ENCODE peak calls at places on chromosomes 11 and 22, in eight cellular contexts. W, E, U, C, G, L, P and A are unnamed samples.

GRCh38 chr22:36194971-36195370 is 6.6 kb downstream of the APOL4 start:
- DNase-seq in U (peak; percentile 49), C (no peak), P (no peak), G (peak; percentile 74), W (peak; percentile 65), L (peak; percentile 49), E (peak; percentile 25), A (no peak)

GRCh38 chr22:21818487-21819182 is 48.8 kb downstream of the MAPK1 start:
- DNase-seq in C (no peak), L (no peak), U (no peak), E (no peak), P (no peak), W (no peak), G (no peak), A (no peak)

GRCh38 chr11:28343304-28344233 is 235.4 kb downstream of the METTL15 start:
- DNase-seq in E (no peak), P (no peak), W (peak; percentile 77), L (no peak), C (no peak), G (no peak), U (no peak), A (no peak)

GRCh38 chr11:75342966-75343870 is 8.2 kb downstream of the ARRB1 start:
- DNase-seq in P (no peak), E (no peak), G (no peak), U (peak; percentile 87), L (peak; percentile 66), C (peak; percentile 84), W (peak; percentile 18), A (peak; percentile 73)

GRCh38 chr11:1109918-1110705 is 35.4 kb downstream of the MUC2 start:
- DNase-seq in W (no peak), L (no peak), P (no peak), C (peak; percentile 63), G (peak; percentile 59), U (no peak), E (no peak), A (no peak)

GRCh38 chr11:95434489-95435057 is 203.6 kb upstream of the SESN3 start:
- DNase-seq in P (no peak), C (no peak), G (no peak), L (no peak), E (no peak), U (no peak), W (no peak), A (no peak)

GRCh38 chr11:87228820-87229219 is 191.1 kb downstream of the TMEM135 start:
- DNase-seq in W (peak; percentile 39), U (no peak), C (no peak), E (no peak), L (no peak), G (no peak), P (no peak), A (no peak)

GRCh38 chr11:16611395-16612233 is 126.8 kb upstream of the C11orf58 start:
- DNase-seq in C (no peak), P (no peak), G (no peak), L (no peak), U (no peak), E (no peak), W (no peak), A (no peak)

GRCh38 chr22:37498289-37498909 is 12.2 kb upstream of the MFNG start:
- DNase-seq in E (peak; percentile 63), C (peak; percentile 68), W (no peak), U (no peak), G (peak; percentile 87), L (no peak), P (no peak), A (no peak)

GRCh38 chr22:25110846-25111578 is 88.6 kb upstream of the CRYBB3 start:
- DNase-seq in U (peak; percentile 72), E (peak; percentile 40), C (peak; percentile 84), L (peak; percentile 88), G (peak; percentile 78), P (peak; percentile 51), W (peak; percentile 71), A (peak; percentile 93)
- TF ChIP-seq CTCF in U (no peak), E (peak; percentile 74), C (peak; percentile 53), L (peak; percentile 66), G (peak; percentile 30), P (peak; percentile 64), W (peak; percentile 65), A (peak; percentile 51)

DNA sequence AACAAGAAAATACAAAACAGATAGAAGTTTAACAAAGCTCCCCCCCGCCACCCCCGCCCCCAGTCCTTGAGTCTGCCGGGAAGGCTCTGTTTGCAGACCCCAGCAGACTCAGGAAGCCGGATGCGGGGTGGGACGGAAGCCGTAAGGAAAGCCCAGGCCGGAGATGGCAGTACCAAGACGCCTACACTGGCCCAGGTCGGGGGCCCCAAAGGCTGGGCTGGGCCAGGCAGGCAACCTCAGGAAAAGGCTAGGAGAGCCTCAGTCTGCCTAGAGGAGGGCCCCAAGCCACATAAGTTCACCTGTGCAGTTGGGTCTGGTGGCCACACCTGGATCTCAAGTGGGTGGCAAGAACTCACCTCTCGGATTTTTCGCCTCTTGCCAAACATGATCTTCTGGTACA is 4.0 kb upstream of the GAL3ST1 start:
- DNase-seq in L (no peak), P (no peak), C (no peak), U (no peak), E (no peak), W (no peak), G (no peak), A (no peak)
- H3K36me3 ChIP-seq in L (peaks cover 49% of the 10 kb centered on the region), P (peaks cover 79% of the 10 kb centered on the region), C (peaks cover 83% of the 10 kb centered on the region), U (peaks cover 71% of the 10 kb centered on the region), E (peaks cover 65% of the 10 kb centered on the region), W (peaks cover 19% of the 10 kb centered on the region), G (peaks cover 87% of the 10 kb centered on the region), A (peaks cover 8% of the 10 kb centered on the region)

GRCh38 chr11:93248602-93249001 is 50.8 kb upstream of the SLC36A4 start:
- DNase-seq in W (peak; percentile 39), P (no peak), U (no peak), G (no peak), C (no peak), L (no peak), E (no peak), A (no peak)
- TF ChIP-seq CTCF in W (peak; percentile 67), P (no peak), U (no peak), G (no peak), C (peak; percentile 18), L (no peak), E (no peak), A (peak; percentile 29)

GRCh38 chr22:42060489-42060888 is 10.1 kb downstream of the NAGA start:
- DNase-seq in P (no peak), G (peak; percentile 47), L (no peak), C (no peak), W (no peak), E (no peak), U (no peak), A (no peak)
- H3K36me3 ChIP-seq in P (peaks cover 60% of the 10 kb centered on the region), G (peaks cover 77% of the 10 kb centered on the region), L (no peaks in the 10 kb centered on the region), C (peaks cover 42% of the 10 kb centered on the region), W (peaks cover 15% of the 10 kb centered on the region), E (peaks cover 9% of the 10 kb centered on the region), U (peaks cover 7% of the 10 kb centered on the region), A (peaks cover 14% of the 10 kb centered on the region)

GRCh38 chr22:46053563-46054090 is 76.7 kb upstream of the WNT7B start:
- DNase-seq in E (peak; percentile 47), P (peak; percentile 41), L (peak; percentile 87), U (peak; percentile 88), G (peak; percentile 94), W (peak; percentile 79), C (peak; percentile 92), A (peak; percentile 90)
- TF ChIP-seq CTCF in E (no peak), P (no peak), L (no peak), U (no peak), G (no peak), W (no peak), C (no peak), A (no peak)

GRCh38 chr22:44130076-44130711 is 50.5 kb upstream of the PARVG start:
- DNase-seq in G (peak; percentile 18), E (no peak), W (no peak), L (no peak), P (no peak), C (peak; percentile 40), U (no peak), A (no peak)
- H3K36me3 ChIP-seq in G (peaks cover 60% of the 10 kb centered on the region), E (no peaks in the 10 kb centered on the region), W (no peaks in the 10 kb centered on the region), L (no peaks in the 10 kb centered on the region), P (no peaks in the 10 kb centered on the region), C (no peaks in the 10 kb centered on the region), U (no peaks in the 10 kb centered on the region), A (no peaks in the 10 kb centered on the region)

DNA sequence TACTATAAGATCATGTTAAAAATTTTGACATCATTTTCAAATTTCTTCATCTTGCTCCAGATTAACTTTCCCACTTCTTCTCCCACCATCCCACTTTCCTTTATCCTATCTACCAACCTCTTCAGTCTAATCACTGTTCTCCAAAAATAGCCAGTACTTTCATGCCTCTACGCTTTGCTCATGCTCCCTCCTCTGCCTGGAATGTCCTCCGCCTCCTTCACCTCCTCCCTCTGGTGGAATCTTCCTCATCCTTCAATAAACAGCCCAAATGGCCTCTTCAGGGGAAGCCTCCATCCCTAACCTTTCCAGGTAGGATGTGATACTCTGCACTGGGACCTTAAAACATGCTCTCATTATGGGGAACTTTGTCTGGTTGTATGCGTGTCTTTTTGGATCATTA is 7.8 kb upstream of the CSRP3 start:
- DNase-seq in U (no peak), L (no peak), E (no peak), C (no peak), W (no peak), G (no peak), P (no peak), A (no peak)
- TF ChIP-seq CTCF in U (no peak), L (no peak), E (no peak), C (no peak), W (no peak), G (no peak), P (no peak), A (no peak)